ENCODE peak calls at places on chromosomes 12 and 14, in five cellular contexts. K is lower lobe of right lung, C is tibial artery, Z is kidney epithelial cell, S is GM23338. F is an unnamed sample.

GRCh38 chr12:102781117-102781516 is 135.9 kb downstream of the PAH start:
- DNase-seq in S (no peak), Z (no peak), C (no peak), K (no peak), F (no peak)

GRCh38 chr12:21248679-21249078 is 86.0 kb downstream of the SLCO1A2 start:
- DNase-seq in S (peak), C (no peak), K (no peak), Z (no peak), F (peak)

GRCh38 chr14:76761849-76762616 is 765 bp downstream of the VASH1 start:
- DNase-seq in C (no peak), Z (no peak), S (no peak), K (no peak), F (no peak)

GRCh38 chr12:28313631-28314030 is 123.4 kb downstream of the CCDC91 start:
- DNase-seq in Z (no peak), K (no peak), C (no peak), S (no peak), F (peak)

GRCh38 chr14:69500736-69501135 is 16.2 kb downstream of the PLEKHD1 start:
- DNase-seq in Z (no peak), S (no peak), C (peak), K (no peak), F (no peak)

GRCh38 chr12:56046027-56046780 is 4.5 kb downstream of the RPS26 start:
- DNase-seq in S (peak), Z (no peak), K (no peak), C (no peak), F (no peak)

GRCh38 chr14:100293497-100294212 is 12.6 kb downstream of the SLC25A29 start:
- DNase-seq in S (no peak), Z (no peak), C (no peak), K (no peak), F (no peak)

GRCh38 chr12:3097836-3098235 is 20.7 kb downstream of the TSPAN9 start:
- DNase-seq in C (no peak), S (no peak), Z (no peak), K (no peak), F (no peak)

GRCh38 chr14:55074662-55075061 is 23.2 kb downstream of the MAPK1IP1L start:
- DNase-seq in S (peak), Z (no peak), K (no peak), C (no peak), F (no peak)

GRCh38 chr12:25994252-25994651 is 35.8 kb downstream of the RASSF8 start:
- DNase-seq in C (no peak), K (no peak), S (no peak), Z (no peak), F (peak)

GRCh38 chr14:89853976-89854693 is 100.4 kb downstream of the EFCAB11 start:
- DNase-seq in C (no peak), S (no peak), Z (no peak), K (no peak), F (no peak)

GRCh38 chr14:66237701-66238100 is 248.5 kb upstream of the CCDC196 start:
- DNase-seq in K (no peak), C (no peak), S (no peak), Z (no peak), F (no peak)

GRCh38 chr12:88571543-88571942 is 8.7 kb downstream of the KITLG start:
- DNase-seq in C (no peak), Z (no peak), K (no peak), S (no peak), F (no peak)

GRCh38 chr12:122841544-122842321 is 6.5 kb downstream of the HIP1R start:
- DNase-seq in K (peak), C (peak), S (peak), Z (no peak), F (no peak)

GRCh38 chr14:50773632-50774541 is 57.1 kb downstream of the NIN start:
- DNase-seq in C (no peak), Z (no peak), K (no peak), S (peak), F (peak)

GRCh38 chr14:50756300-50756699 is 74.7 kb downstream of the NIN start:
- DNase-seq in Z (no peak), K (no peak), S (no peak), C (no peak), F (no peak)

GRCh38 chr12:23867794-23868193 is 81.7 kb downstream of the SOX5 start:
- DNase-seq in K (no peak), C (no peak), S (no peak), Z (no peak), F (no peak)

GRCh38 chr12:27509032-27509431 is 15.0 kb upstream of the PPFIBP1 start:
- DNase-seq in C (no peak), S (no peak), Z (no peak), K (no peak), F (no peak)

GRCh38 chr14:50510157-50510556 is 22.2 kb downstream of the MAP4K5 start:
- DNase-seq in Z (no peak), K (no peak), C (no peak), S (no peak), F (no peak)

GRCh38 chr14:59246566-59246965 is 58.1 kb downstream of the DAAM1 start:
- DNase-seq in Z (no peak), K (no peak), S (no peak), C (no peak), F (no peak)

GRCh38 chr12:51326762-51327439 is 2.9 kb upstream of the BIN2 start:
- DNase-seq in C (no peak), K (peak), S (no peak), Z (no peak), F (no peak)

DNA sequence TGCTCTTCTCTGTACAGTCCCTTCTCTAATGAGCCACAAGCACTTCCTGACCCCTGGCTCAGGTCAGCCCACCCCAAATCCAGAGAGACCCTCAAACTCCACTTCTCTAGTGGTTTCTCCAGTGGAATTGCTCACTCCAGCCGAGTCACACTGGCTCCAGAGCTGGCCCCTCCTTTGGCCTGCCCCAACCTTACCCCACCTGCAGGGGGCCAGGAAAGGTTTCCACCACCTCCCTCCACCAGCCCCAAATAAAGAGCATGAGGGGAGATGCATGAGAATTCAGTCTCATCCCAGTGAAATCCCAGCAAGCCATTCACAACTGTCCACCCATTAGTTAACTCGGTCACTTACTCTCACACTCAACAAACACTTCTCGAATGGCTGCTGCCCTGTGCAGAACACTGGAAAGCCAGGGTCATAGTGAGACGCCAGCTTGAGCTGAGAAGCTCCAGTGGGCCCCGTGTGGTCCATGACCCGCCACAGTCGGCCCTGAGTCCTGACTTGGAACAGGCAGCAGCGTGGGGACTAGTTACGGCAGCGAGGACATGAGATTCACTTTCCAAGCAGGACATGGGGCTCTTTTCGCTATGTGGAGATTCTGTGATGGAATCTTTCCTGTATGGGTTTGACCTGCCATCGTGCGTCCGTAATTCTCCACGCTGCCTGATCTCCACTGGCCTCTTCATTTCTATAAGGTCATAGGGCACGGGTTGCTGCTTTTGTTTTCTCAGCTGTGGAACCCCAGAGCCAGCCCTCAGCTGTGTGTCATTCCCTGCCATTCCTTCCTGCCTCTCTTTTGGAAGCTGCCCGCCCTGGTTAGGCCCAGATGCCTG is 44.2 kb downstream of the SLC6A12 start:
- DNase-seq in Z (no peak), S (peak), K (no peak), C (no peak), F (no peak)
- TF ChIP-seq CTCF in Z (peak), S (no peak), K (no peak), C (no peak), F (peak)

DNA sequence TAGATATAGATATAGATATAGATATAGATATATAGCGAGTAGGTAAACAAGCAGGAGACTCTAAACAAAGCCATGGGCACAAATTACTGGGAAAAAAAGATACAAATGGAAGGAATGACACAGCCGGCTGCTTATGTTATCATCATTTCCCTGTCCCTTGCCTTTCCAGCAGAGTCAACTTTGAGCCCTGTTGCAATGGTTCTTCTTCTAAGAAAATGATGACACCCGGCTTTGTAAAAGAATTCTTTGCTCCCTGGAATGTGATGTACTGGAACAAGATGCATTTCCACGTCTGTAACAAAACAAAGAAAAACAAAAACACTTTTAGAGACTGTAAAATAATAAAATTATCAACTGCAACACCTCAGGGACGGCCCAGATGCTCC is 1121.4 kb upstream of the TMEM132C start:
- DNase-seq in Z (no peak), C (no peak), K (no peak), S (no peak), F (no peak)
- H3K4me3 ChIP-seq in Z (peak), C (peak), K (peak), S (peak), F (peak)

DNA sequence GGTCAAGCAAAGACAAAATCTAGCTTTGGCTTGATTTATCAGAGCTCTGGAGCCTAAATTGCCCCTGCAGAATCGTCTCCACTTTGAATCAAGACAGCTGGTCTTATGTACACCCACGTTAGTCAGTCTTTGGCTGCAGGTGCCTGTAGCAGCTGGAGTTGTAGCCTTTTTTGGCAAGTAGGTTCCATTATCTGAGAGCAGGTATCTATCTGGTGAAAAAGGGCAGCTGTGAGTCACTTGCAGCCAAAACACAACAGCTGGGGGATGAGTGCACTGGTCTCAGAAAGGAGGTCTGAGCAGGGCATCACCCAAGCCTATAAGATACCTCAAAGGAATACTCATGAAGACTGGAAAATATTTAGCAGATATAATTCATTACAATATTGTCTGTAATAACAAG is 43.6 kb upstream of the KCNH5 start:
- DNase-seq in S (no peak), K (no peak), Z (no peak), C (no peak), F (no peak)
- TF ChIP-seq CTCF in S (no peak), K (no peak), Z (no peak), C (no peak), F (no peak)

DNA sequence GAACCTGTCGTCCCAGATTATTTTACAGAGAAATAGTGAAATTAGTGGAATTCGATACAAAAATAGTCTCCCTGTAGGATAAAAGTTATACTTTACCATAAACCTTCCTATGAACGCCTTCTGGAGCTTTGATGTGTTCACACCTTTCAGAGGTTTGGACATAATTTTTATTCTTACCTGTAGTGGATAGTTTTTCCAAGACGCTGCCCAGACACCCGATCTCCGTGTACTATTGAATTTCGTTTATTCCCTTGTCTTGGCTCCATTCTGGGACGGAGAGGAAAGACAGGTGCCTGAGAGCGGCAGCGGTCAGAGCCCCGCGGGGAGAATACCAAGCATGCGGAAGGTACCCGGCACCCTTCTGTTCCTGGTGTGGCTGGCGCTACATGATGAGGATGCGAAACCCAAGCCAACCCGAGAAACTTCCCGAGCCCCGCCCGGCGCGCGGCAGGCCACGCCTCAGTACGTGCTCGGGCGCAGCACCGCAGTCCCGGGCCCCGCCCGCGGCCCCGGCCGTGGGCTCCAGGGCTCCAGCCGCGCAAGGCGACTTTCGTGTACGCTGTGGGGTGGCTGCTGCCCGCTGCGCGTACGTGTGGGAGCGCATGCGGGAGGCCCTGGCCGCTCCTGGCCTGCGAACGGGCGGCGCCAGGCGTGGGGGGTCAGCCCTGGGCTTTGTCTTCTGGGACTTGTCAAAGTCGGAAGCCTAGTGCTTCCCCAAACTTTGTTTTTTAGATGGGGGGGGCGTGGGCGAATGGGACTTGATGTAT is 11.3 kb upstream of the SNAPC1 start:
- DNase-seq in C (peak), K (peak), S (peak), Z (peak), F (peak)
- H3K4me3 ChIP-seq in C (peak), K (peak), S (peak), Z (peak), F (peak)

GRCh38 chr14:102913341-102914211 is 8.9 kb upstream of the AMN start:
- DNase-seq in K (peak), Z (no peak), C (peak), S (no peak), F (no peak)

GRCh38 chr14:102917056-102917385 is 5.4 kb upstream of the AMN start:
- DNase-seq in C (no peak), Z (no peak), S (no peak), K (peak), F (no peak)

GRCh38 chr14:102914474-102915291 is 7.8 kb upstream of the AMN start:
- DNase-seq in K (peak), C (no peak), Z (no peak), S (no peak), F (no peak)

GRCh38 chr14:102916347-102917055 is 6.0 kb upstream of the AMN start:
- DNase-seq in C (no peak), K (peak), Z (no peak), S (no peak), F (no peak)

DNA sequence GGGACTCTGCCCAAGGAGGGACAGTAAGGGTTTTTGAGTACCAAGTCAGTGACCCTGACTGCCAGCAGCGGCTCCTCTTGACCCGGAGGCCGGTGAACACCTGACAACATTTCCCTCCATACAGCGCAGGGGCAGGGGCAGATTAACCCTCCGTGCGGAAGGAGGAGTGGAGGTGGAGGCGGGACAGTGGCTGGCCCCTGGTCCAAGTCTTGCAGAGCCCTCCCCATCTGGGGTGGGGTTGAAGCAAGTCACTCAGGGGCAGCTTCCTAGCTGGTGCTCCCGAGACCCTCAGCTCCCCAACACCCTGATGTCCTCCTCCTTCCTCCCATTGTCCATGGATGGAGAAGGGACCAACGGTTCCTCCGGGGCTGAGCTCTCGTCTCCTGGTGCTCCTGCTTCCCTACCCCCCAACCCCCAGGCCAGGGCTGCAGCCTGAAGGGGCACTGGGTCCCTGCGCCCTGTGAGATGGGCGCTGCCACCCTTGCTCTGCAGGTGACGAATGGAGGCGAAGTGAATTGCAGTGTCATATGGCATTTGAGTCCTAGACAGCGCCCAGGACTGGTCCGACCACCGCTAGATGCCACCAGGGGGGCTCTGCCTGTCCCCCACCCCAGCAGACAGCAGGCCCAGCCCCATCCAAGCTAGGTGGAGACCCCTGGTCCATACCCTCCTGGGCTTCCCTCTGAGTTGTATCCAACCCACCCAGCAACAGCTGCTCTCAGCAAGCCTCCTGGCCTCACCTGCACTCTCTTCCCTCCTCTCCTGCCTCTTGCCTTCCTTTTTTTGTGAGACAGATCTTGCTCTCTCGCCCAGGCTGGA is 7.0 kb upstream of the AMN start:
- DNase-seq in Z (no peak), K (peak), S (no peak), C (no peak), F (no peak)
- TF ChIP-seq CTCF in Z (no peak), K (no peak), S (no peak), C (no peak), F (no peak)

GRCh38 chr12:80700327-80700726 is 7.1 kb upstream of the MYF6 start:
- DNase-seq in C (no peak), Z (no peak), K (no peak), S (no peak), F (no peak)

GRCh38 chr12:80704430-80704829 is 3.0 kb upstream of the MYF6 start:
- DNase-seq in Z (no peak), C (no peak), K (no peak), S (no peak), F (no peak)

GRCh38 chr12:80701388-80701787 is 6.0 kb upstream of the MYF6 start:
- DNase-seq in S (no peak), Z (no peak), K (no peak), C (no peak), F (no peak)

GRCh38 chr12:80698847-80699542 is 8.4 kb upstream of the MYF6 start:
- DNase-seq in K (no peak), Z (no peak), S (no peak), C (no peak), F (peak)

GRCh38 chr12:80702889-80703605 is 4.4 kb upstream of the MYF6 start:
- DNase-seq in S (peak), Z (peak), C (no peak), K (no peak), F (peak)
- H3K4me3 ChIP-seq in S (no peak), Z (no peak), C (no peak), K (no peak), F (no peak)

GRCh38 chr14:39763402-39763890 is 331.2 kb upstream of the FBXO33 start:
- DNase-seq in Z (no peak), C (no peak), K (no peak), S (no peak), F (no peak)
- TF ChIP-seq CTCF in Z (no peak), C (no peak), K (no peak), S (no peak), F (no peak)

GRCh38 chr12:41681898-41682297 is 462.8 kb downstream of the GXYLT1 start:
- DNase-seq in Z (no peak), S (peak), C (no peak), K (no peak), F (no peak)
- H3K4me3 ChIP-seq in Z (no peak), S (no peak), C (no peak), K (no peak), F (no peak)

GRCh38 chr12:111327474-111327873 is 41.4 kb downstream of the PHETA1 start:
- DNase-seq in S (peak), Z (no peak), C (no peak), K (no peak), F (no peak)
- TF ChIP-seq CTCF in S (peak), Z (no peak), C (no peak), K (no peak), F (no peak)